ENCODE peak calls at places on chromosomes 6 and 20, in four cellular contexts. One of them, this sample, is unnamed.

GRCh38 chr6:169158182-169158573 is 95.5 kb downstream of the THBS2 start:
- ATAC-seq in HepG2: peak
- ATAC-seq in upper lobe of left lung: peak
- ATAC-seq in Panc1: no peak
- ATAC-seq in this sample: no peak

GRCh38 chr6:62640749-62641148 is 354.7 kb upstream of the KHDRBS2 start:
- ATAC-seq in HepG2: no peak
- ATAC-seq in upper lobe of left lung: no peak
- ATAC-seq in Panc1: no peak
- ATAC-seq in this sample: no peak

GRCh38 chr20:3541887-3542721 is 71.3 kb downstream of the ATRN start:
- ATAC-seq in HepG2: peak
- ATAC-seq in upper lobe of left lung: no peak
- ATAC-seq in Panc1: no peak
- ATAC-seq in this sample: no peak

GRCh38 chr6:150087336-150087735 is 18.4 kb upstream of the ULBP3 start:
- ATAC-seq in HepG2: no peak
- ATAC-seq in upper lobe of left lung: no peak
- ATAC-seq in Panc1: no peak
- ATAC-seq in this sample: no peak

GRCh38 chr6:135109761-135110160 is 55.1 kb upstream of the HBS1L start:
- ATAC-seq in HepG2: no peak
- ATAC-seq in upper lobe of left lung: no peak
- ATAC-seq in Panc1: no peak
- ATAC-seq in this sample: no peak

GRCh38 chr20:32474967-32475819 is 109.9 kb downstream of the NOL4L start:
- ATAC-seq in HepG2: peak
- ATAC-seq in upper lobe of left lung: peak
- ATAC-seq in Panc1: peak
- ATAC-seq in this sample: peak

GRCh38 chr6:158567871-158568401 is 8.0 kb downstream of the TMEM181 start:
- ATAC-seq in HepG2: no peak
- ATAC-seq in upper lobe of left lung: no peak
- ATAC-seq in Panc1: no peak
- ATAC-seq in this sample: no peak

GRCh38 chr6:37314117-37314802 is 39.5 kb upstream of the RNF8 start:
- ATAC-seq in HepG2: no peak
- ATAC-seq in upper lobe of left lung: no peak
- ATAC-seq in Panc1: no peak
- ATAC-seq in this sample: no peak

GRCh38 chr6:30965140-30965601 is 18.3 kb upstream of the MUC21 start:
- ATAC-seq in HepG2: peak
- ATAC-seq in upper lobe of left lung: no peak
- ATAC-seq in Panc1: no peak
- ATAC-seq in this sample: no peak

GRCh38 chr20:21615617-21616080 is 89.8 kb upstream of the PAX1 start:
- ATAC-seq in HepG2: peak
- ATAC-seq in upper lobe of left lung: peak
- ATAC-seq in Panc1: peak
- ATAC-seq in this sample: peak

GRCh38 chr6:4649728-4650127 is 126.5 kb upstream of the CDYL start:
- ATAC-seq in HepG2: no peak
- ATAC-seq in upper lobe of left lung: no peak
- ATAC-seq in Panc1: no peak
- ATAC-seq in this sample: no peak

DNA sequence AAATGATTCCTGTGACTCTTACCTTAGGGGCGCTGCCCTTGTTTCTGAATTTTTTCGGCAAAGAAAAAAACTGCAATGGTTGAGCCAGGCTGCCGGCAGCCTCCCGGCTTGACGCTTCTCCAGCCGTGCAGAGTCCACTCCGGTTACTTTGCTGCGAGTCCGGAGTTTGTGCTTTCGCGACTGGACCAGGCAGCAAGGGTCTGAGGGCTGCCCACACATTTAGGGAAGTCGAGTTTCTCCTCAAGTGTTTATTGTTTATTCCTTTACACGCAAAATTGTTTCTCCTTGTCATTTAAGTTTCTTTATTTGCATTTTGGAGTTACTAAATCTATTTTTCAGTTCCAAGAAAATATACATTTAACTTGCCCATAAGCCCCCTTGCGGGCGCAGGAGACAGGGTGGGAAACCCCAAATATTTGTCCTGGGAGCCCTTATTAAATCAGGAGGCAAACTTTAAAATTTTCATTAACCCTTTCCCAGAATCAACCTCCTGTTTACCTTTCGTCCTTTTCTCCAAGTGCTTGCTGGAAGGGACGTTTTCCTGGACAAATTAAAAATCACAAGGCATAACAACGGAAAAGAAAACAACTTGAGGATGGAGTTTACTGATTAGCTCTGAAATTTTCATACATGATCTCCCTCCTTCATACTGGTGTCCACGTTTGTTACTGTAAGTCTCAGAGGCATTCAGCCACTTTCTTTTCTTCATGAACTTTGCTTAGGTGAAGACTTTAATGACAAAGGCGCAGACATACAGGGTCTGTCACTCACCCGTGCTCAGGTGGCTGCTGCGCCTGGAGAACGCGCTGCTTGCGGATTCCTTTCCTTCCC is 1.7 kb upstream of the PDE10A start:
- ATAC-seq in HepG2: peak
- ATAC-seq in upper lobe of left lung: no peak
- ATAC-seq in Panc1: no peak
- ATAC-seq in this sample: no peak
- TF ChIP-seq POLR2AphosphoS5 in HepG2: no peak
- TF ChIP-seq POLR2AphosphoS5 in upper lobe of left lung: no peak
- TF ChIP-seq POLR2AphosphoS5 in Panc1: no peak
- TF ChIP-seq POLR2AphosphoS5 in this sample: no peak

DNA sequence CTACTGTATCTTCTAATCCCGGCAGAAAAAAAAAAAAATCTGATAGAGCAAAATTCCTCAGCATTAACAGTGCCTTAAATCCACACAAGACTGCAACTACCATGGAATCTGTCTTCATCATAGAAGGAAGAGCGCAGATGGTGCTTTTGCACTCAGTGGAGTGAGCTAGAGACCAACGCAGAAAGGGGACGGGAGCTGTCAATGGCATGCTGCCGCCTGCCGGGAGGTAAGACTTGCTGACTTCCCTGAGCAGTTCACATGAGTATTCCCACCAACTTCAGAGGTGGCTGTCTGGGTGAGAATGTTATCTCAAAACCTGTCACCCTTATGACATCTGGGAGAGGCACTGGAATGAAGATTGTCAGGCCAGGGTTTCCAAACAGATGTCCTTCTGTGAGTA is 35.6 kb downstream of the DZANK1 start:
- ATAC-seq in HepG2: no peak
- ATAC-seq in upper lobe of left lung: no peak
- ATAC-seq in Panc1: no peak
- ATAC-seq in this sample: no peak
- TF ChIP-seq CTCF in HepG2: no peak
- TF ChIP-seq CTCF in upper lobe of left lung: no peak
- TF ChIP-seq CTCF in Panc1: no peak
- TF ChIP-seq CTCF in this sample: no peak

DNA sequence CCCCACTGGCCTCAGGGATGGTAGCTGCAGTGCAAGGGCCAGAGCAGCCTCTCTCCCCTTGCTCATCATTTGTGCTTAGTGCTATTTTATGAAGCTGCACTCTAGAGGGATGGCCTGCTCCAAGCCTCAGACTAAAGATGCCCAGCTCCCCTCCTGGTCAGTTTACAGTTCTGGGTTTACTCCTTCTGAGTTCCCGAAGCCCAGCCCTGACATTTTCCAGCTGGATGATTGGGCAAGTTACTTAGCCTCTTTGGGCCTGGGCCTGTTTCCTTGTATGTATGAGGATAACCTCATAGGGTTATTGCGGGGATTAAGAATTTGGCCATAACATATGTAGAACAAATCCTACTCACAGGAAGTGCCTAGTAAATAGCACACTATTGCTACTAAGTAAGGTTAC is 31.8 kb upstream of the EMILIN3 start:
- ATAC-seq in HepG2: peak
- ATAC-seq in upper lobe of left lung: no peak
- ATAC-seq in Panc1: no peak
- ATAC-seq in this sample: peak
- TF ChIP-seq POLR2AphosphoS5 in HepG2: no peak
- TF ChIP-seq POLR2AphosphoS5 in upper lobe of left lung: no peak
- TF ChIP-seq POLR2AphosphoS5 in Panc1: no peak
- TF ChIP-seq POLR2AphosphoS5 in this sample: peak

GRCh38 chr6:14734052-14734415 is 511.8 kb upstream of the JARID2 start:
- ATAC-seq in HepG2: no peak
- ATAC-seq in upper lobe of left lung: no peak
- ATAC-seq in Panc1: no peak
- ATAC-seq in this sample: no peak
- TF ChIP-seq CTCF in HepG2: no peak
- TF ChIP-seq CTCF in upper lobe of left lung: no peak
- TF ChIP-seq CTCF in Panc1: no peak
- TF ChIP-seq CTCF in this sample: no peak

This sample was measured in gastroesophageal sphincter.